ENCODE peak calls at places on chromosomes 6 and 20, in four cellular contexts. One of them, this sample, is unnamed.

GRCh38 chr6:37496951-37497885 is 2.5 kb downstream of the CCDC167 start:
- DNase-seq in sigmoid colon: no peak
- DNase-seq in neural progenitor cell: no peak
- DNase-seq in nephron progenitor cell: no peak
- DNase-seq in this sample: no peak

GRCh38 chr6:25193147-25193864 is 85.9 kb upstream of the CARMIL1 start:
- DNase-seq in sigmoid colon: peak
- DNase-seq in nephron progenitor cell: no peak
- DNase-seq in neural progenitor cell: no peak
- DNase-seq in this sample: no peak

GRCh38 chr6:133286765-133287164 is 45.6 kb downstream of the EYA4 start:
- DNase-seq in nephron progenitor cell: no peak
- DNase-seq in sigmoid colon: no peak
- DNase-seq in neural progenitor cell: peak
- DNase-seq in this sample: no peak

GRCh38 chr6:72425003-72425681 is 196.7 kb upstream of the KCNQ5 start:
- DNase-seq in sigmoid colon: no peak
- DNase-seq in nephron progenitor cell: no peak
- DNase-seq in neural progenitor cell: no peak
- DNase-seq in this sample: no peak

GRCh38 chr6:24923885-24924401 is 11.8 kb downstream of the RIPOR2 start:
- DNase-seq in nephron progenitor cell: no peak
- DNase-seq in sigmoid colon: no peak
- DNase-seq in neural progenitor cell: peak
- DNase-seq in this sample: no peak

GRCh38 chr6:87722831-87723726 is 21.0 kb upstream of the AKIRIN2 start:
- DNase-seq in nephron progenitor cell: no peak
- DNase-seq in sigmoid colon: no peak
- DNase-seq in neural progenitor cell: peak
- DNase-seq in this sample: no peak

GRCh38 chr6:100217641-100218040 is 223.6 kb upstream of the MCHR2 start:
- DNase-seq in sigmoid colon: no peak
- DNase-seq in neural progenitor cell: no peak
- DNase-seq in nephron progenitor cell: no peak
- DNase-seq in this sample: no peak

GRCh38 chr6:67679566-67680296 is 955.4 kb upstream of the ADGRB3 start:
- DNase-seq in neural progenitor cell: no peak
- DNase-seq in nephron progenitor cell: no peak
- DNase-seq in sigmoid colon: no peak
- DNase-seq in this sample: no peak

GRCh38 chr6:164216368-164216767 is 801.9 kb downstream of the QKI start:
- DNase-seq in sigmoid colon: no peak
- DNase-seq in neural progenitor cell: no peak
- DNase-seq in nephron progenitor cell: no peak
- DNase-seq in this sample: no peak

GRCh38 chr20:11814276-11814675 is 103.4 kb upstream of the BTBD3 start:
- DNase-seq in nephron progenitor cell: no peak
- DNase-seq in neural progenitor cell: no peak
- DNase-seq in sigmoid colon: no peak
- DNase-seq in this sample: no peak

GRCh38 chr6:23180504-23181293 is 611.3 kb downstream of the HDGFL1 start:
- DNase-seq in nephron progenitor cell: no peak
- DNase-seq in neural progenitor cell: peak
- DNase-seq in sigmoid colon: peak
- DNase-seq in this sample: no peak

GRCh38 chr6:85756982-85757381 is 114.3 kb upstream of the SYNCRIP start:
- DNase-seq in neural progenitor cell: peak
- DNase-seq in sigmoid colon: no peak
- DNase-seq in nephron progenitor cell: no peak
- DNase-seq in this sample: no peak

GRCh38 chr20:33177866-33178265 is 9.9 kb downstream of the BPIFA2 start:
- DNase-seq in neural progenitor cell: no peak
- DNase-seq in nephron progenitor cell: no peak
- DNase-seq in sigmoid colon: no peak
- DNase-seq in this sample: no peak

GRCh38 chr6:16681260-16681873 is 79.9 kb downstream of the ATXN1 start:
- DNase-seq in sigmoid colon: no peak
- DNase-seq in neural progenitor cell: no peak
- DNase-seq in nephron progenitor cell: peak
- DNase-seq in this sample: no peak

GRCh38 chr20:63978319-63979220 is 872 bp downstream of the SAMD10 start:
- DNase-seq in sigmoid colon: peak
- DNase-seq in neural progenitor cell: peak
- DNase-seq in nephron progenitor cell: peak
- DNase-seq in this sample: peak

GRCh38 chr6:33264015-33264414 is 7.7 kb downstream of the VPS52 start:
- DNase-seq in nephron progenitor cell: no peak
- DNase-seq in sigmoid colon: no peak
- DNase-seq in neural progenitor cell: no peak
- DNase-seq in this sample: no peak

DNA sequence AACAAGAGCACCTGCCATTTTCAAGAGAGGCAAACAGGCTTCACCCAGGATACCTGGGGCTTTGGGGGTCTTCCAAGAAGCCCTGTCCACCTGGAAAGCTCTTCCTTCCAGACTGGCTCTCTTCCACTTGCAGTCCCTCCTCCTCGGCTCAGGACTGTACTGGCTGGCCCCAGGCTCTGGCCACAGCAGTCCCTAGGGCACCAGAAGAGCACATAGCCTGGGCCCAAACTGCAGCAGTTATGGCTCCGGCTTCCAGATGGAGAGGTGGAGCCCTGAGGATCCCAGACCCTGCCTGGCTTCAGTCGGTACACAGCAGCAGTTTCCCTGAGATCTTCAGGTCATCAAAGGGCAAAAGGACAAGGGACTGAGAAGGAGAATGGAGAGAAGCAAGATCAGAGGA is 1.6 kb upstream of the SLC35B2 start:
- DNase-seq in sigmoid colon: no peak
- DNase-seq in neural progenitor cell: no peak
- DNase-seq in nephron progenitor cell: no peak
- DNase-seq in this sample: no peak
- TF ChIP-seq CTCF in sigmoid colon: no peak
- TF ChIP-seq CTCF in neural progenitor cell: no peak
- TF ChIP-seq CTCF in nephron progenitor cell: no peak
- TF ChIP-seq CTCF in this sample: no peak

DNA sequence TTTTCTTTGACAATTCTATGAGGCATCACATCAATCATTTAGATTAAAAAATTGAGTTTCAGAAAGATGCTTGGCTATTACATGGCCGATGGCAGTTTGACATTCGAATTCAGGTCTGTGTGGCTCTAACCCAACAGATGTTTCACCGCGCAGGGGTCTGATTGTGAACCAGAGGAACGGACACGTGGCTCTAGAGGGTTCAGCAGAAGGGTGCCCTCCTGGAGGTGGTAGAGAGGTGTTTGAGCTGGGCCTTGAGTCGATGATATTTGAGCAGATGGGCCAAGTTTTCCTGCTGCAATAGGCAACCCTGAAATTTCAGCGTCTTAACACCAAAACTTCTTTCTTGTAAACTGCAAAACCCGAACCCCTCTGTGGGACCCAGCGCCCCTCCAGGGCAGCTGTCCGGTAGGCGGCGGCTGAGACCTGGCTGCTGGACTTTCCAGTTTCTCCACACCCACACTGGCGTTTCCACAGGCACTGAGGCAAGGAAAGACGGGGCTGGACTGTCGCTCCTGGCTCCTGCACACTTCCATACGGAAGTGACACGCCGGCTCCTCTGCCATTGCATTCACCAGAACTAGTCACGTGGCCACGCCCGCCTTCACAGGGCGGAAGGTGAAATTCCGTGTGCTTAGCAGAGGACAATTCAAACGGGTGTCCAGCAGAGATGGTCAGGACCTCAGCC is 11.3 kb upstream of the AFDN start:
- DNase-seq in sigmoid colon: no peak
- DNase-seq in neural progenitor cell: no peak
- DNase-seq in nephron progenitor cell: no peak
- DNase-seq in this sample: no peak
- TF ChIP-seq CTCF in sigmoid colon: no peak
- TF ChIP-seq CTCF in neural progenitor cell: no peak
- TF ChIP-seq CTCF in nephron progenitor cell: no peak
- TF ChIP-seq CTCF in this sample: no peak

DNA sequence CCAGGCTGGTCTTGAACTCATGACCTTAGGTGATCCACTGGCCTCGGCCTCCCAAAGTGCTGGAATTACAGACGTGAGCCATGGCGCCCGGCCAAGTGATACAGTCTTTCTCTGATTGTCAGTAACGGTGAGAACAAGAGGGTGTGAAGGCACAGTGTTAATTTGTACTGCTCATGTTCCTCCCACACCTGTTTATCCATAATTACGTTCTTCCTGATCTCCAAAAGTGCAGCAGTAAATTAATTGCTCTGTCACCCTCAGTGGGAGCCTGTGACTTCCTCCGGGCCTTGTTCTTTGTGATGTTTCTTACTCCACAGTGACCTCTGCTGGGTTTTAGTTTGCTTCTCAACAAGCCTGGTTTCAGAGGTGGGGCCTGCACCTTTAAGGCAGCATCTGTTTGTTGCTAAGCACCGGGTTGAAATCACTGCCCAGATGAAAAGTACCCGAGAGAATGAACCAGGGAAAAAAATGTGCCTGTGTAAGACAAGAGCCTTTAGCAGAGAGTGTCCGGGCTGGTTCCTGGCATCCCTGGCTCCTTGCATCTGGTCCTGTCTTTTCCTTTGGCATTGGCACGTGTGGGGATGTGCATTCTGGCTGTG is 89.1 kb upstream of the CLDN20 start:
- DNase-seq in sigmoid colon: peak
- DNase-seq in nephron progenitor cell: peak
- DNase-seq in neural progenitor cell: peak
- DNase-seq in this sample: peak
- TF ChIP-seq CTCF in sigmoid colon: peak
- TF ChIP-seq CTCF in nephron progenitor cell: peak
- TF ChIP-seq CTCF in neural progenitor cell: peak
- TF ChIP-seq CTCF in this sample: peak

DNA sequence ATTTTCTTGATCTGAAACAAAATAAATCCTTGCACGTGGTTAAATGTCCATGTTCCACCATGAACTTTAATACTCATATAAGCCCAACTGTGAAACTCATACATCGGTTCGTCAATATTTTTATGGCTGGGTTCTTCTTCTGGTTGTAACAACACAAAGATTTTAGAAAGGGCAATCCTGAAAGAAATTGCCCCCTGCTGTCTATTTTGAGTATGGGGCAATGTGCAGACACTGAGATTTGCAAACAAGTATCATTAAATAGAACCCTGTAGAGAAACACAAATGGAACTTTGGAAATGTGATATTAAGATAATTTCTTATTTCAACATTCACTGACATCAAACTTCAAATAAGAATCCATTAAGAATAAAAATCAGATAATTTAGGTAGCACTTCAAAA is 80.2 kb upstream of the PHACTR1 start:
- DNase-seq in sigmoid colon: no peak
- DNase-seq in nephron progenitor cell: no peak
- DNase-seq in neural progenitor cell: no peak
- DNase-seq in this sample: no peak
- TF ChIP-seq CTCF in sigmoid colon: no peak
- TF ChIP-seq CTCF in nephron progenitor cell: peak
- TF ChIP-seq CTCF in neural progenitor cell: peak
- TF ChIP-seq CTCF in this sample: peak

GRCh38 chr6:19024737-19025136 is 637.6 kb downstream of the RNF144B start:
- DNase-seq in neural progenitor cell: peak
- DNase-seq in nephron progenitor cell: peak
- DNase-seq in sigmoid colon: no peak
- DNase-seq in this sample: no peak
- TF ChIP-seq CTCF in neural progenitor cell: peak
- TF ChIP-seq CTCF in nephron progenitor cell: peak
- TF ChIP-seq CTCF in sigmoid colon: peak
- TF ChIP-seq CTCF in this sample: peak

GRCh38 chr20:37392441-37393195 is 46.7 kb downstream of the SRC start:
- DNase-seq in neural progenitor cell: peak
- DNase-seq in sigmoid colon: no peak
- DNase-seq in nephron progenitor cell: no peak
- DNase-seq in this sample: no peak
- TF ChIP-seq CTCF in neural progenitor cell: peak
- TF ChIP-seq CTCF in sigmoid colon: no peak
- TF ChIP-seq CTCF in nephron progenitor cell: no peak
- TF ChIP-seq CTCF in this sample: peak

This sample was measured in progenitor cell of endocrine pancreas.